ENCODE peak calls at places on chromosomes 2 and 18, in nine cellular contexts. J is endothelial cell, V is mammary epithelial cell, N is GM23338, Q is PC-9, O is ascending aorta, D is neural crest cell, P is HFFc6, X is DND-41. F is an unnamed sample.
A peak's percentile ranks its signal among the peaks of the same experiment; 100 is the strongest.

GRCh38 chr2:28419003-28419704 is 26.5 kb downstream of the FOSL2 start:
- DNase-seq in J (no peak), V (no peak), N (peak; percentile 43), Q (no peak), O (no peak), D (no peak), P (no peak), X (no peak), F (no peak)

GRCh38 chr2:231187736-231188505 is 10.5 kb upstream of the ARMC9 start:
- DNase-seq in J (no peak), V (no peak), N (no peak), Q (no peak), O (peak; percentile 60), D (no peak), P (peak; percentile 63), X (no peak), F (no peak)

GRCh38 chr2:208999911-209000310 is 423.9 kb upstream of the MAP2 start:
- DNase-seq in J (no peak), V (no peak), N (no peak), Q (no peak), O (no peak), D (no peak), P (no peak), X (no peak), F (no peak)

GRCh38 chr2:126940331-126940730 is 41.6 kb downstream of the TEX51 start:
- DNase-seq in J (no peak), V (no peak), N (no peak), Q (no peak), O (no peak), D (no peak), P (no peak), X (no peak), F (no peak)

GRCh38 chr2:114082731-114083433 is 193.0 kb downstream of the ACTR3 start:
- DNase-seq in J (no peak), V (no peak), N (no peak), Q (no peak), O (no peak), D (no peak), P (no peak), X (no peak), F (no peak)

GRCh38 chr2:222819722-222820333 is 41.0 kb upstream of the ACSL3 start:
- DNase-seq in J (no peak), V (peak; percentile 61), N (no peak), Q (peak; percentile 84), O (no peak), D (no peak), P (peak; percentile 26), X (no peak), F (no peak)

GRCh38 chr2:119260636-119261497 is 37.2 kb downstream of the STEAP3 start:
- DNase-seq in J (no peak), V (no peak), N (no peak), Q (no peak), O (no peak), D (no peak), P (peak; percentile 32), X (no peak), F (no peak)

GRCh38 chr2:3297523-3297922 is 80.1 kb downstream of the EIPR1 start:
- DNase-seq in J (no peak), V (no peak), N (no peak), Q (no peak), O (no peak), D (no peak), P (no peak), X (no peak), F (no peak)

GRCh38 chr2:152557273-152557879 is 159.9 kb downstream of the PRPF40A start:
- DNase-seq in J (no peak), V (no peak), N (no peak), Q (no peak), O (no peak), D (no peak), P (no peak), X (no peak), F (no peak)

DNA sequence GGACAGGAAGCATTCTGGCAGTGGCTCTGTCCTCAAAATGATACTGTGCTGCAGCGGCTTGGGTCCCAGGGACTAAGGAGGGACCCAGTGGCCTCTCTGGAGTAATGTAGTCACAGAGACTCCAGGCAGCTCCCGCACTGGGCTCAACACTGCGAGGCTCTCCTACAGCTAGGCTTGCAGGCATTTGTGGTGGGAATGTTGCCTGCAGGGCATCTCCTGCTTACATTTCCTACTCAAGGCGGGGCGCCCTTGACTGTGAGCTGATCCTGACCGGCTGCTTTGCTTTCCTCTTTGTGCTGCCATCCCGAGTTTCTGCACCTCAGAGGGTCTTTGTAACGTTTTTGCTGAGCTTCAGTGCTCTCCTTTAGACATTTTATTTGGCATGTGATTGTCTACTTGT is 177.4 kb upstream of the FN1 start:
- DNase-seq in J (no peak), V (no peak), N (peak; percentile 70), Q (peak; percentile 45), O (no peak), D (no peak), P (peak; percentile 48), X (no peak), F (no peak)
- TF ChIP-seq CTCF in J (no peak), V (no peak), N (peak; percentile 22), Q (no peak), O (no peak), D (no peak), P (no peak), X (no peak), F (no peak)

GRCh38 chr2:198471291-198471690 is 666.9 kb downstream of the PLCL1 start:
- DNase-seq in J (no peak), V (no peak), N (peak; percentile 53), Q (no peak), O (no peak), D (no peak), P (no peak), X (no peak), F (no peak)
- TF ChIP-seq CTCF in J (peak; percentile 27), V (peak; percentile 23), N (peak; percentile 77), Q (peak; percentile 28), O (no peak), D (peak; percentile 45), P (no peak), X (peak; percentile 41), F (no peak)

DNA sequence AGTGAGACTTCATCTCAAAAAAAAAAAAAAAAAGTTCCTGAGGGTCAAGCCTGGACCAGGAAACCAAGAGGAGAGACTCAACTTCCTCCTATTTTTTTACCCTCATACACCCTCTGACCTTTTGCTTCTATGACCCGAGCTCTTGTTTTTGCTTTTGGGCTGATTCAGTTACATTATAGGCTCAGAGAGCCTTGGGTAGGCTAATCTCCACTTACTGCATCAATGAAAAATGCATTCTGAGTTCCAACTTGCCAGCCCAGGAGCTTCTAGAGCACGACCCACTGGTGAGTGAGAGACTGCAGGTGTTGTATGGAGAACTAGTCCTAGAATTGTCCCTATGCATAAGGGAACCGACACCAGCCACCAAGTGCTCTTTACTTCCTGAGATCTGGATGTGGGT is 91.1 kb downstream of the CABLES1 start:
- DNase-seq in J (no peak), V (no peak), N (no peak), Q (no peak), O (no peak), D (no peak), P (peak; percentile 15), X (no peak), F (no peak)
- TF ChIP-seq CTCF in J (no peak), V (no peak), N (no peak), Q (no peak), O (no peak), D (no peak), P (no peak), X (no peak), F (no peak)

GRCh38 chr2:189115126-189115525 is 64.4 kb downstream of the COL5A2 start:
- DNase-seq in J (no peak), V (no peak), N (peak; percentile 19), Q (no peak), O (no peak), D (no peak), P (no peak), X (no peak), F (no peak)
- TF ChIP-seq CTCF in J (no peak), V (no peak), N (no peak), Q (peak; percentile 46), O (peak; percentile 16), D (peak; percentile 41), P (peak; percentile 65), X (no peak), F (no peak)

DNA sequence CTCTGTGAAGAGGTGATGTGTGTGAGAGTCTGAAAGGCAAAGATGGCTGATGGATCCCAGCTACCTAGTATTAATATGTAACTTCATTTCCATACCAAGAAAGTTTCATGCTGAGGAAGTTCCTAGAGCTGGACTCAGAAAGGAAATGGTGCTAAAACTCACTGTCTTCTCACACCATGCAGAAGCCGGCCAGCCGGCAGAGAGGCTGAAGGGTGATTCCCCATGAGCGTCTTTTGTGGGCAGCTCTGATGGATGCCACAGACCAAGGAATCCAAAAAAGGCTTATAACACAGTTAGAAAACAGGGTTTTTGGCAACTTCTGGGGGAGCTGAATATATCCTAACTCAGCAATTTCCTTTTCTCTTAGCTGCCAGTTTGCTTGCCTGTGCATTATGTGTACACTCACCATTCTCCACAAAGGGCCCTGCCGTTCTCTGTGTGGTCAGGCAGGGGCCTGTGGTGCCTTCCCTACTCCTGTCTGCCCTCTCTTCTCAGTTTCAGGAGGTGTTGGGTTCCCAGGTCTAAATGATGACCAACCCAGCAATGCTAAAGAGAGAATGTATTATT is 289.4 kb downstream of the MTX2 start:
- DNase-seq in J (no peak), V (no peak), N (no peak), Q (no peak), O (no peak), D (no peak), P (no peak), X (no peak), F (no peak)
- TF ChIP-seq CTCF in J (no peak), V (no peak), N (no peak), Q (no peak), O (no peak), D (no peak), P (no peak), X (no peak), F (no peak)

GRCh38 chr2:202054716-202055115 is 18.3 kb upstream of the KIAA2012 start:
- DNase-seq in J (no peak), V (no peak), N (no peak), Q (no peak), O (no peak), D (no peak), P (no peak), X (no peak), F (no peak)

GRCh38 chr2:202051499-202052161 is 18.0 kb downstream of the FZD7 start:
- DNase-seq in J (no peak), V (no peak), N (peak; percentile 69), Q (no peak), O (no peak), D (no peak), P (no peak), X (no peak), F (no peak)

GRCh38 chr2:202060218-202060617 is 12.8 kb upstream of the KIAA2012 start:
- DNase-seq in J (no peak), V (no peak), N (peak; percentile 60), Q (no peak), O (no peak), D (no peak), P (no peak), X (no peak), F (no peak)

GRCh38 chr2:202052235-202052634 is 18.6 kb downstream of the FZD7 start:
- DNase-seq in J (no peak), V (no peak), N (no peak), Q (no peak), O (no peak), D (no peak), P (no peak), X (no peak), F (no peak)

DNA sequence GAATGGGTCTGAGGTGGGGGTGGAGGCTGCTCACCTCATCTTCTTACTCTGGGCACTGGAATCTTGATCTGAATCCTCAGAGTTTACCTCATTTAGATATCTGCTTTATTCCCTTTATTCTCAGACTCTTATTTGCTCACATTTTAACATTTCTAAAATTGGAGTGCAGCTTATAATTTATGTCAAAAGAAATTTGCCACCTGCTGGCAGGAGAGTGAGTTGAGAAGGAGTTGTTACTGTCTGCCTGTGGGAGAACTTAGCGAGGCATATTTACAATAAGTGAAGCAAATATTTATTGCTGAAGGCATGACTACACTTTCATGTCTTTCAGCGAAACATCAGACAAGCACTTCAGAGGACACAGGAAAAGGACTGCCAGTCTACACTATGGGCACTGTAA is 16.4 kb upstream of the KIAA2012 start:
- DNase-seq in J (no peak), V (no peak), N (no peak), Q (no peak), O (no peak), D (no peak), P (no peak), X (no peak), F (no peak)
- TF ChIP-seq CTCF in J (no peak), V (peak; percentile 22), N (peak; percentile 5), Q (peak; percentile 53), O (no peak), D (peak; percentile 53), P (peak; percentile 73), X (peak; percentile 6), F (no peak)

F was measured in omental fat pad.